ENCODE peak calls at places on chromosomes 4 and X, in eight cellular contexts. One of them, this sample, is unnamed. For H3K4me1, the result is how much of the 10 kb centered on the place peaks cover.

GRCh38 chr4:56768772-56769171 is 52.7 kb downstream of the SPINK2 start:
- DNase-seq in neuronal stem cell: no peak
- DNase-seq in left ventricle myocardium inferior: no peak
- DNase-seq in heart right ventricle: no peak
- DNase-seq in tibial artery: no peak
- DNase-seq in CD8-positive, alpha-beta T cell: no peak
- DNase-seq in DND-41: no peak
- DNase-seq in GM23338: peak
- DNase-seq in this sample: no peak

GRCh38 chrX:149898554-149898953 is 17.6 kb downstream of the MAGEA8 start:
- DNase-seq in neuronal stem cell: no peak
- DNase-seq in left ventricle myocardium inferior: no peak
- DNase-seq in heart right ventricle: no peak
- DNase-seq in tibial artery: no peak
- DNase-seq in CD8-positive, alpha-beta T cell: no peak
- DNase-seq in DND-41: no peak
- DNase-seq in GM23338: no peak
- DNase-seq in this sample: no peak

GRCh38 chrX:13219990-13220764 is 99.7 kb downstream of the ATXN3L start:
- DNase-seq in neuronal stem cell: no peak
- DNase-seq in left ventricle myocardium inferior: no peak
- DNase-seq in heart right ventricle: no peak
- DNase-seq in tibial artery: no peak
- DNase-seq in CD8-positive, alpha-beta T cell: no peak
- DNase-seq in DND-41: no peak
- DNase-seq in GM23338: no peak
- DNase-seq in this sample: no peak

GRCh38 chrX:28847423-28847822 is 260.2 kb downstream of the IL1RAPL1 start:
- DNase-seq in neuronal stem cell: no peak
- DNase-seq in left ventricle myocardium inferior: peak
- DNase-seq in heart right ventricle: peak
- DNase-seq in tibial artery: no peak
- DNase-seq in CD8-positive, alpha-beta T cell: no peak
- DNase-seq in DND-41: no peak
- DNase-seq in GM23338: no peak
- DNase-seq in this sample: no peak

GRCh38 chrX:41334866-41335589 is 1.1 kb downstream of the DDX3X start:
- DNase-seq in neuronal stem cell: no peak
- DNase-seq in left ventricle myocardium inferior: peak
- DNase-seq in heart right ventricle: peak
- DNase-seq in tibial artery: peak
- DNase-seq in CD8-positive, alpha-beta T cell: peak
- DNase-seq in DND-41: peak
- DNase-seq in GM23338: peak
- DNase-seq in this sample: peak

GRCh38 chrX:115147220-115147619 is 42.0 kb upstream of the RBMXL3 start:
- DNase-seq in neuronal stem cell: no peak
- DNase-seq in left ventricle myocardium inferior: no peak
- DNase-seq in heart right ventricle: no peak
- DNase-seq in tibial artery: no peak
- DNase-seq in CD8-positive, alpha-beta T cell: no peak
- DNase-seq in DND-41: no peak
- DNase-seq in GM23338: peak
- DNase-seq in this sample: no peak

GRCh38 chr4:190019023-190019858 is 7.8 kb downstream of the FRG2 start:
- DNase-seq in neuronal stem cell: no peak
- DNase-seq in left ventricle myocardium inferior: no peak
- DNase-seq in heart right ventricle: no peak
- DNase-seq in tibial artery: no peak
- DNase-seq in CD8-positive, alpha-beta T cell: no peak
- DNase-seq in DND-41: no peak
- DNase-seq in GM23338: peak
- DNase-seq in this sample: no peak

GRCh38 chr4:48904541-48905142 is 1.9 kb downstream of the OCIAD2 start:
- DNase-seq in neuronal stem cell: no peak
- DNase-seq in left ventricle myocardium inferior: no peak
- DNase-seq in heart right ventricle: no peak
- DNase-seq in tibial artery: no peak
- DNase-seq in CD8-positive, alpha-beta T cell: no peak
- DNase-seq in DND-41: no peak
- DNase-seq in GM23338: no peak
- DNase-seq in this sample: no peak

GRCh38 chr4:121062466-121062975 is 9.8 kb downstream of the NDNF start:
- DNase-seq in neuronal stem cell: no peak
- DNase-seq in left ventricle myocardium inferior: no peak
- DNase-seq in heart right ventricle: no peak
- DNase-seq in tibial artery: no peak
- DNase-seq in CD8-positive, alpha-beta T cell: no peak
- DNase-seq in DND-41: peak
- DNase-seq in GM23338: peak
- DNase-seq in this sample: no peak

GRCh38 chr4:38868055-38868965 is 704 bp downstream of the FAM114A1 start:
- DNase-seq in neuronal stem cell: peak
- DNase-seq in left ventricle myocardium inferior: peak
- DNase-seq in heart right ventricle: peak
- DNase-seq in tibial artery: peak
- DNase-seq in CD8-positive, alpha-beta T cell: no peak
- DNase-seq in DND-41: no peak
- DNase-seq in GM23338: peak
- DNase-seq in this sample: no peak

GRCh38 chr4:25500626-25501318 is 123.7 kb downstream of the ANAPC4 start:
- DNase-seq in neuronal stem cell: no peak
- DNase-seq in left ventricle myocardium inferior: no peak
- DNase-seq in heart right ventricle: no peak
- DNase-seq in tibial artery: no peak
- DNase-seq in CD8-positive, alpha-beta T cell: no peak
- DNase-seq in DND-41: no peak
- DNase-seq in GM23338: no peak
- DNase-seq in this sample: no peak

GRCh38 chr4:8186883-8187282 is 12.2 kb upstream of the SH3TC1 start:
- DNase-seq in neuronal stem cell: no peak
- DNase-seq in left ventricle myocardium inferior: no peak
- DNase-seq in heart right ventricle: no peak
- DNase-seq in tibial artery: no peak
- DNase-seq in CD8-positive, alpha-beta T cell: no peak
- DNase-seq in DND-41: no peak
- DNase-seq in GM23338: no peak
- DNase-seq in this sample: no peak

GRCh38 chr4:42673084-42673429 is 16.2 kb upstream of the ATP8A1 start:
- DNase-seq in neuronal stem cell: no peak
- DNase-seq in left ventricle myocardium inferior: peak
- DNase-seq in heart right ventricle: peak
- DNase-seq in tibial artery: peak
- DNase-seq in CD8-positive, alpha-beta T cell: peak
- DNase-seq in DND-41: no peak
- DNase-seq in GM23338: no peak
- DNase-seq in this sample: peak

GRCh38 chrX:40539214-40540142 is 41.3 kb upstream of the ATP6AP2 start:
- DNase-seq in neuronal stem cell: no peak
- DNase-seq in left ventricle myocardium inferior: peak
- DNase-seq in heart right ventricle: peak
- DNase-seq in tibial artery: peak
- DNase-seq in CD8-positive, alpha-beta T cell: peak
- DNase-seq in DND-41: peak
- DNase-seq in GM23338: peak
- DNase-seq in this sample: peak

GRCh38 chrX:39613997-39614679 is 483.6 kb downstream of the BCOR start:
- DNase-seq in neuronal stem cell: no peak
- DNase-seq in left ventricle myocardium inferior: no peak
- DNase-seq in heart right ventricle: no peak
- DNase-seq in tibial artery: no peak
- DNase-seq in CD8-positive, alpha-beta T cell: no peak
- DNase-seq in DND-41: no peak
- DNase-seq in GM23338: peak
- DNase-seq in this sample: no peak

GRCh38 chr4:4425119-4425690 is 38.3 kb downstream of the NSG1 start:
- DNase-seq in neuronal stem cell: no peak
- DNase-seq in left ventricle myocardium inferior: no peak
- DNase-seq in heart right ventricle: no peak
- DNase-seq in tibial artery: no peak
- DNase-seq in CD8-positive, alpha-beta T cell: no peak
- DNase-seq in DND-41: no peak
- DNase-seq in GM23338: no peak
- DNase-seq in this sample: no peak

GRCh38 chr4:150518559-150518958 is 63.4 kb upstream of the MAB21L2 start:
- DNase-seq in neuronal stem cell: no peak
- DNase-seq in left ventricle myocardium inferior: no peak
- DNase-seq in heart right ventricle: no peak
- DNase-seq in tibial artery: no peak
- DNase-seq in CD8-positive, alpha-beta T cell: no peak
- DNase-seq in DND-41: no peak
- DNase-seq in GM23338: no peak
- DNase-seq in this sample: no peak

GRCh38 chrX:10117864-10118377 is 38.9 kb upstream of the CLCN4 start:
- DNase-seq in neuronal stem cell: no peak
- DNase-seq in left ventricle myocardium inferior: no peak
- DNase-seq in heart right ventricle: no peak
- DNase-seq in tibial artery: no peak
- DNase-seq in CD8-positive, alpha-beta T cell: no peak
- DNase-seq in DND-41: no peak
- DNase-seq in GM23338: no peak
- DNase-seq in this sample: no peak

GRCh38 chr4:165464813-165465381 is 86.1 kb downstream of the CPE start:
- DNase-seq in neuronal stem cell: peak
- DNase-seq in left ventricle myocardium inferior: no peak
- DNase-seq in heart right ventricle: no peak
- DNase-seq in tibial artery: no peak
- DNase-seq in CD8-positive, alpha-beta T cell: no peak
- DNase-seq in DND-41: peak
- DNase-seq in GM23338: peak
- DNase-seq in this sample: no peak

DNA sequence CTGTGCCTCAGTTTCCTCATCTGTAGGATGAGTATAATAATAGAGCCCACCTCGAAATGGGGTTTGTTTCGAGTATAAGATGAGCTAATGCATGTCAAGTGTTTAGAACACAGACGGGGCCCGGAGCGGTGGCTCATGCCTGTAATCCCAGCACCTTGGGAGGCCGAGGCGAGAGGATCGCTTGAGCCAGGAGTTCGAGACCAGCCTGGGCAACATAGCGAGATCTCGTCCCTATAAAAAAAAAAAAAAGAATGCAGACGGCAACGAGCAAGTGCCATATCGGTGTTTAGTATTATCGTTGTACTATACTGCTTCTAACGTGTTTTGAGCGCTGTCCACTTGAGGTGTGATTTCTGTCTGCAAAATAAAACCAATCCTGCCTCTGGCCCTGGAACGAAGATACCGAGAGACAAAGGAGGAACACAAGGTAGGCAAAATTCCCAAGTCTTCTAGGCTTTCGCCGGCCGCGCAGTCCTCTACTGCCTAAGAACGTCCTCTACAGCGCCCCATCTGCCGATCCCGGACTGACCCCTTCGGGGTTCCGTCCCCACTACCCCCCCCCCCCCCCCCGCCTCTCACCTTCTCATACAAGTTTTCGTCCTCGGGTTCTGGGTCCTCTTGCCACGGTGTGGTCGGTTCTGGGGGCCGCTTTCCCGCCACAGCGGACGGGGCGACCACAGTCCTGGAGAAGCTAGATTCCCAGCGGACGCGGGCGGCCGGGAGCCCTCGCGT is 442 bp downstream of the NDUFB11 start:
- DNase-seq in neuronal stem cell: no peak
- DNase-seq in left ventricle myocardium inferior: no peak
- DNase-seq in heart right ventricle: peak
- DNase-seq in tibial artery: no peak
- DNase-seq in CD8-positive, alpha-beta T cell: no peak
- DNase-seq in DND-41: no peak
- DNase-seq in GM23338: peak
- DNase-seq in this sample: no peak
- H3K27ac ChIP-seq in neuronal stem cell: peak
- H3K27ac ChIP-seq in left ventricle myocardium inferior: peak
- H3K27ac ChIP-seq in heart right ventricle: peak
- H3K27ac ChIP-seq in tibial artery: peak
- H3K27ac ChIP-seq in CD8-positive, alpha-beta T cell: peak
- H3K27ac ChIP-seq in DND-41: peak
- H3K27ac ChIP-seq in GM23338: peak
- H3K27ac ChIP-seq in this sample: peak

GRCh38 chr4:87044511-87045369 is 109.9 kb downstream of the AFF1 start:
- DNase-seq in neuronal stem cell: no peak
- DNase-seq in left ventricle myocardium inferior: no peak
- DNase-seq in heart right ventricle: peak
- DNase-seq in tibial artery: no peak
- DNase-seq in CD8-positive, alpha-beta T cell: no peak
- DNase-seq in DND-41: no peak
- DNase-seq in GM23338: peak
- DNase-seq in this sample: no peak
- H3K4me1 ChIP-seq in neuronal stem cell: under half
- H3K4me1 ChIP-seq in left ventricle myocardium inferior: half or more
- H3K4me1 ChIP-seq in heart right ventricle: half or more
- H3K4me1 ChIP-seq in tibial artery: half or more
- H3K4me1 ChIP-seq in CD8-positive, alpha-beta T cell: under half
- H3K4me1 ChIP-seq in DND-41: under half
- H3K4me1 ChIP-seq in GM23338: half or more
- H3K4me1 ChIP-seq in this sample: under half

GRCh38 chr4:139665079-139665689 is 435 bp upstream of the MGST2 start:
- DNase-seq in neuronal stem cell: no peak
- DNase-seq in left ventricle myocardium inferior: no peak
- DNase-seq in heart right ventricle: no peak
- DNase-seq in tibial artery: no peak
- DNase-seq in CD8-positive, alpha-beta T cell: no peak
- DNase-seq in DND-41: no peak
- DNase-seq in GM23338: no peak
- DNase-seq in this sample: no peak
- H3K4me3 ChIP-seq in neuronal stem cell: peak
- H3K4me3 ChIP-seq in left ventricle myocardium inferior: peak
- H3K4me3 ChIP-seq in heart right ventricle: peak
- H3K4me3 ChIP-seq in tibial artery: peak
- H3K4me3 ChIP-seq in CD8-positive, alpha-beta T cell: peak
- H3K4me3 ChIP-seq in DND-41: peak
- H3K4me3 ChIP-seq in GM23338: peak
- H3K4me3 ChIP-seq in this sample: peak

DNA sequence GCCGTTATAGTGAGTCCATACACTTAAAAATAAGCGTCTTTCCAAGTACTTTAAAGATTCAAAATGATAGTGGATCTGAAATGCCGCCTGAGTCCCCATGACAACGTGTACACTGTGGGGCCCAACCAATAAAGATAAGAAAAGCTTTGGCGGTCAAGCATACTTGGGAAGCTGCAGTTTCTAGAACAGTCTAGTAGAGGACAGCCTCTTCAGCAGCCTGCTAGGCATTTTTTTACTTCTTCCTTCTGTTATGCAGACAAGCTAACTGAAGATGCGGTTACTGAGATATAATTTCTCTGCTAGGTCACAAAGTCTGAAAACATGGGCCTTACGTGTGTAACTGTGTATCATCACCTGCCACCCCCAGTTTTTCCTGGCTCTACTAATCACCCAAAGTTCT is 402 bp upstream of the UPRT start:
- DNase-seq in neuronal stem cell: no peak
- DNase-seq in left ventricle myocardium inferior: no peak
- DNase-seq in heart right ventricle: no peak
- DNase-seq in tibial artery: no peak
- DNase-seq in CD8-positive, alpha-beta T cell: no peak
- DNase-seq in DND-41: peak
- DNase-seq in GM23338: no peak
- DNase-seq in this sample: no peak
- H3K27ac ChIP-seq in neuronal stem cell: no peak
- H3K27ac ChIP-seq in left ventricle myocardium inferior: peak
- H3K27ac ChIP-seq in heart right ventricle: peak
- H3K27ac ChIP-seq in tibial artery: peak
- H3K27ac ChIP-seq in CD8-positive, alpha-beta T cell: peak
- H3K27ac ChIP-seq in DND-41: peak
- H3K27ac ChIP-seq in GM23338: no peak
- H3K27ac ChIP-seq in this sample: peak